ENCODE peak calls at places on chromosomes 7 and 10, in eight cellular contexts. G is fibroblast of lung, H is lower lobe of right lung, D is tibial artery, Z is psoas muscle, F is cardiac muscle cell, P is stomach, U is SJCRH30. B is an unnamed sample. For H3K4me1, the result is how much of the 10 kb centered on the place peaks cover.

GRCh38 chr7:36614954-36615353 is 109.3 kb downstream of the AOAH start:
- DNase-seq in G (no peak), H (no peak), D (no peak), Z (no peak), F (no peak), P (no peak), U (no peak), B (no peak)

GRCh38 chr7:73828107-73828803 is 2.5 kb upstream of the CLDN4 start:
- DNase-seq in G (peak), H (no peak), D (no peak), Z (no peak), F (peak), P (peak), U (peak), B (peak)

GRCh38 chr7:142301923-142302550 is 44.2 kb upstream of the PRSS58 start:
- DNase-seq in G (no peak), H (no peak), D (no peak), Z (no peak), F (no peak), P (no peak), U (peak), B (no peak)

GRCh38 chr10:102610499-102610898 is 33.8 kb upstream of the TRIM8 start:
- DNase-seq in G (no peak), H (no peak), D (no peak), Z (no peak), F (no peak), P (no peak), U (no peak), B (no peak)

GRCh38 chr10:103557455-103557854 is 64.0 kb downstream of the NEURL1 start:
- DNase-seq in G (no peak), H (no peak), D (no peak), Z (no peak), F (no peak), P (peak), U (no peak), B (no peak)

GRCh38 chr7:73770002-73770859 is at the start of gene CLDN3:
- DNase-seq in G (no peak), H (peak), D (no peak), Z (no peak), F (no peak), P (peak), U (peak), B (peak)

GRCh38 chr10:123606006-123606405 is 60.1 kb upstream of the GPR26 start:
- DNase-seq in G (no peak), H (no peak), D (no peak), Z (no peak), F (no peak), P (no peak), U (no peak), B (no peak)

GRCh38 chr10:102988404-102989314 is 70.6 kb downstream of the CNNM2 start:
- DNase-seq in G (peak), H (no peak), D (no peak), Z (no peak), F (peak), P (no peak), U (peak), B (no peak)

GRCh38 chr10:48968036-48968435 is 28.4 kb upstream of the LRRC18 start:
- DNase-seq in G (no peak), H (no peak), D (no peak), Z (no peak), F (no peak), P (no peak), U (no peak), B (no peak)

GRCh38 chr10:86664370-86665217 is 3.7 kb upstream of the LDB3 start:
- DNase-seq in G (no peak), H (peak), D (no peak), Z (peak), F (no peak), P (no peak), U (peak), B (no peak)

GRCh38 chr7:20647908-20648776 is 32.7 kb downstream of the ABCB5 start:
- DNase-seq in G (peak), H (no peak), D (no peak), Z (no peak), F (peak), P (no peak), U (peak), B (peak)

DNA sequence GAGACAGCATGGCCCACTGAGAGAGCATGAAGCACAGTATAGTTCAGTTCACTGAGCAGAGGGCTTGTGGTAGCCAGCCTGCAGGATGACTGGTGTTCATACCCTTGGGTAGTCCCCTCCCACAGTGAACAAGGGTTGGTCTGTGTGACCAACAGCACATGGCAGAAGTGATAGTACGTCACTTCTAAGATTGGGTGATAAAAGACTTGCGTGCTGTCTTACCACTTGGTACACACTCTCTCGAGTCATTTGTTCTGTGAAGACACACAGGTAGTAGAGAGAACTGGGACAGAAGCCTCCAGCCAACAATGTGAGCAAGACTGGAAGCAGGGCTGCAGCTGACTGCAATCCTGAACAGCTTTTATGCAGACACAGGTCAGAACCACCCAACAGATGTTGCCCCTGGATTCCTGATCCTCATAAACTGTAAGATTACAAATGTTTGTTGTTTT is 14.6 kb downstream of the EPC1 start:
- DNase-seq in G (peak), H (no peak), D (no peak), Z (no peak), F (no peak), P (no peak), U (peak), B (no peak)
- H3K4me1 ChIP-seq in G (under half), H (half or more), D (half or more), Z (half or more), F (under half), P (half or more), U (under half), B (under half)

GRCh38 chr10:69831231-69831855 is 29.6 kb downstream of the COL13A1 start:
- DNase-seq in G (no peak), H (no peak), D (no peak), Z (no peak), F (no peak), P (no peak), U (no peak), B (no peak)
- H3K4me1 ChIP-seq in G (under half), H (under half), D (under half), Z (under half), F (under half), P (under half), U (under half), B (under half)

DNA sequence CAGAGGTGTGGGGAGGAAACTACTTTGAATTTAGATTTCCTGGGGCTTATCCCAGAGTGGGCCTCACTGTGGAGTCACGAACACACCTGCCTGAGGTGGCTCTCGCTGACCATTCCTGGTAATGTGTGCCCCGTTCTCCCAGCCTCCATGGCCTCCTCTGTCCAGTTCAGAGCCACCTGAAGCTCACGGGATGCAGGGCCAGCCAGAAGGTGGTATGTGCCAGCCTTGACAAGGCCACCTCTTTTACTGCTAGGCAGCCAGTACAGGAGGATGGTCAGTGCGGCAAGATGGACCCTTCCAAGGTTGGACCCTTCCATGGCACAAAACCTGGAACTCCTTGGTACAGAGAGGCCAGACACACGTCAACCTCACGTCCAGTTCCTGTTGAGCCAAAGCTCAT is 210.3 kb downstream of the DNAJB6 start:
- DNase-seq in G (no peak), H (peak), D (peak), Z (no peak), F (no peak), P (no peak), U (no peak), B (peak)
- H3K4me1 ChIP-seq in G (under half), H (under half), D (under half), Z (under half), F (under half), P (under half), U (under half), B (under half)

GRCh38 chr10:3766046-3766761 is 18.8 kb downstream of the KLF6 start:
- DNase-seq in G (no peak), H (no peak), D (no peak), Z (no peak), F (no peak), P (no peak), U (no peak), B (no peak)

GRCh38 chr10:3772349-3773222 is 12.4 kb downstream of the KLF6 start:
- DNase-seq in G (no peak), H (no peak), D (no peak), Z (no peak), F (no peak), P (no peak), U (no peak), B (no peak)

GRCh38 chr10:3770611-3771110 is 14.3 kb downstream of the KLF6 start:
- DNase-seq in G (no peak), H (no peak), D (no peak), Z (no peak), F (no peak), P (no peak), U (no peak), B (no peak)

GRCh38 chr10:3773465-3774017 is 11.5 kb downstream of the KLF6 start:
- DNase-seq in G (peak), H (no peak), D (no peak), Z (no peak), F (no peak), P (no peak), U (no peak), B (no peak)

GRCh38 chr10:3769511-3769910 is 15.5 kb downstream of the KLF6 start:
- DNase-seq in G (peak), H (no peak), D (no peak), Z (no peak), F (no peak), P (no peak), U (no peak), B (no peak)
- H3K4me1 ChIP-seq in G (under half), H (under half), D (under half), Z (under half), F (under half), P (under half), U (under half), B (under half)

GRCh38 chr7:140400381-140400780 is 2.1 kb upstream of the SLC37A3 start:
- DNase-seq in G (no peak), H (no peak), D (no peak), Z (no peak), F (no peak), P (no peak), U (no peak), B (no peak)
- H3K4me1 ChIP-seq in G (under half), H (under half), D (under half), Z (under half), F (under half), P (under half), U (under half), B (under half)

GRCh38 chr7:105000927-105001336 is 13.1 kb upstream of the KMT2E start:
- DNase-seq in G (no peak), H (no peak), D (no peak), Z (no peak), F (no peak), P (no peak), U (no peak), B (no peak)

GRCh38 chr7:104998040-104998752 is 15.8 kb upstream of the KMT2E start:
- DNase-seq in G (no peak), H (no peak), D (no peak), Z (no peak), F (no peak), P (no peak), U (no peak), B (no peak)

GRCh38 chr7:105001652-105002184 is 12.3 kb upstream of the KMT2E start:
- DNase-seq in G (no peak), H (no peak), D (no peak), Z (no peak), F (no peak), P (no peak), U (no peak), B (no peak)

GRCh38 chr7:105003275-105003674 is 10.7 kb upstream of the KMT2E start:
- DNase-seq in G (peak), H (no peak), D (peak), Z (no peak), F (peak), P (no peak), U (no peak), B (no peak)

DNA sequence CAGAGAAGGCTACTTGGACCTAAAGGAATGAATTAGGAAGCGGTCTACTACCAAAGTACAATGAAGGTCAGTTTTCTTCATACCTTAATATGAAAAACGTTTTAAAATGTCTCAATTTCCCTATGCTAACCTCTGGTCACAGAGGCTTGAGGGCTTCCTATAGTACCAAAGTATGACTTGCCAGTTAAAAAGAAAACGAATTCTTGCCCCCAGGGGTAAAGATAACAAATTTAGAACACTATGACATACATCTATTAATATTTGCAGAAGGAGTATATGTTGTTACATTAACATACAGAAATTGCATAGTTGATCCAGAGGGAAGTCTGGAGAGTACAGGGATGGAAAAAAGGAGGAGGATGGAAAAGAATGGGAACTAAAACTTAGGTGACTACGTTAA is 13.8 kb upstream of the KMT2E start:
- DNase-seq in G (no peak), H (no peak), D (no peak), Z (no peak), F (no peak), P (no peak), U (no peak), B (no peak)
- H3K4me1 ChIP-seq in G (under half), H (half or more), D (half or more), Z (half or more), F (under half), P (under half), U (under half), B (half or more)

GRCh38 chr7:47811632-47812380 is 136.5 kb downstream of the PKD1L1 start:
- DNase-seq in G (no peak), H (no peak), D (no peak), Z (no peak), F (no peak), P (no peak), U (no peak), B (no peak)
- H3K4me1 ChIP-seq in G (under half), H (under half), D (under half), Z (under half), F (under half), P (under half), U (under half), B (under half)

B was measured in Caco-2.